ENCODE peak calls at places on chromosomes 7 and 10, in seven cellular contexts. One of them, this sample, is unnamed.

GRCh38 chr10:14560274-14560673 is 214.4 kb downstream of the FAM107B start:
- DNase-seq in left ventricle myocardium inferior: no peak
- DNase-seq in gastrocnemius medialis: no peak
- DNase-seq in pancreas: no peak
- DNase-seq in cardiac muscle cell: peak; percentile 26
- DNase-seq in ovary: no peak
- DNase-seq in HepG2: no peak
- DNase-seq in this sample: peak; percentile 96

GRCh38 chr10:116774728-116775151 is 32.4 kb upstream of the HSPA12A start:
- DNase-seq in ovary: no peak
- DNase-seq in gastrocnemius medialis: no peak
- DNase-seq in HepG2: no peak
- DNase-seq in pancreas: peak; percentile 17
- DNase-seq in cardiac muscle cell: no peak
- DNase-seq in left ventricle myocardium inferior: no peak
- DNase-seq in this sample: no peak

GRCh38 chr10:65341323-65341922 is 1584.4 kb upstream of the LRRTM3 start:
- DNase-seq in gastrocnemius medialis: no peak
- DNase-seq in HepG2: no peak
- DNase-seq in left ventricle myocardium inferior: no peak
- DNase-seq in pancreas: peak; percentile 13
- DNase-seq in ovary: no peak
- DNase-seq in cardiac muscle cell: no peak
- DNase-seq in this sample: no peak

GRCh38 chr7:106618480-106618879 is 42.5 kb downstream of the CCDC71L start:
- DNase-seq in gastrocnemius medialis: no peak
- DNase-seq in cardiac muscle cell: peak; percentile 57
- DNase-seq in HepG2: no peak
- DNase-seq in pancreas: no peak
- DNase-seq in left ventricle myocardium inferior: no peak
- DNase-seq in ovary: no peak
- DNase-seq in this sample: no peak

GRCh38 chr10:17023386-17024298 is 106.0 kb downstream of the CUBN start:
- DNase-seq in HepG2: peak; percentile 48
- DNase-seq in left ventricle myocardium inferior: no peak
- DNase-seq in pancreas: no peak
- DNase-seq in gastrocnemius medialis: peak; percentile 51
- DNase-seq in ovary: no peak
- DNase-seq in cardiac muscle cell: peak; percentile 56
- DNase-seq in this sample: peak; percentile 58

GRCh38 chr7:66421830-66422229 is 206.9 kb upstream of the KCTD7 start:
- DNase-seq in pancreas: no peak
- DNase-seq in ovary: no peak
- DNase-seq in HepG2: no peak
- DNase-seq in left ventricle myocardium inferior: no peak
- DNase-seq in gastrocnemius medialis: no peak
- DNase-seq in cardiac muscle cell: peak; percentile 8
- DNase-seq in this sample: no peak

GRCh38 chr10:60299961-60300883 is 89.5 kb downstream of the ANK3 start:
- DNase-seq in cardiac muscle cell: peak; percentile 81
- DNase-seq in ovary: no peak
- DNase-seq in pancreas: no peak
- DNase-seq in gastrocnemius medialis: no peak
- DNase-seq in HepG2: no peak
- DNase-seq in left ventricle myocardium inferior: peak; percentile 34
- DNase-seq in this sample: no peak

GRCh38 chr7:65006094-65006992 is at the start of gene ERV3-1:
- DNase-seq in left ventricle myocardium inferior: peak; percentile 95
- DNase-seq in HepG2: peak; percentile 97
- DNase-seq in pancreas: peak; percentile 94
- DNase-seq in cardiac muscle cell: peak; percentile 96
- DNase-seq in gastrocnemius medialis: peak; percentile 95
- DNase-seq in ovary: peak; percentile 93
- DNase-seq in this sample: peak; percentile 66

GRCh38 chr10:34286136-34286739 is 528.9 kb downstream of the PARD3 start:
- DNase-seq in HepG2: no peak
- DNase-seq in ovary: no peak
- DNase-seq in left ventricle myocardium inferior: no peak
- DNase-seq in gastrocnemius medialis: peak; percentile 30
- DNase-seq in pancreas: no peak
- DNase-seq in cardiac muscle cell: no peak
- DNase-seq in this sample: no peak

GRCh38 chr10:23364378-23364777 is 19.8 kb upstream of the C10orf67 start:
- DNase-seq in cardiac muscle cell: no peak
- DNase-seq in ovary: no peak
- DNase-seq in gastrocnemius medialis: no peak
- DNase-seq in HepG2: no peak
- DNase-seq in left ventricle myocardium inferior: no peak
- DNase-seq in pancreas: no peak
- DNase-seq in this sample: no peak

GRCh38 chr10:504131-504611 is 185.3 kb downstream of the DIP2C start:
- DNase-seq in HepG2: no peak
- DNase-seq in ovary: peak; percentile 10
- DNase-seq in left ventricle myocardium inferior: no peak
- DNase-seq in gastrocnemius medialis: no peak
- DNase-seq in cardiac muscle cell: no peak
- DNase-seq in pancreas: no peak
- DNase-seq in this sample: no peak

GRCh38 chr10:133196221-133196920 is 33.6 kb upstream of the UTF1 start:
- DNase-seq in HepG2: no peak
- DNase-seq in ovary: no peak
- DNase-seq in gastrocnemius medialis: no peak
- DNase-seq in left ventricle myocardium inferior: no peak
- DNase-seq in cardiac muscle cell: no peak
- DNase-seq in pancreas: no peak
- DNase-seq in this sample: no peak

GRCh38 chr10:133195096-133195495 is 34.9 kb upstream of the UTF1 start:
- DNase-seq in pancreas: no peak
- DNase-seq in gastrocnemius medialis: no peak
- DNase-seq in ovary: peak; percentile 20
- DNase-seq in cardiac muscle cell: no peak
- DNase-seq in HepG2: no peak
- DNase-seq in left ventricle myocardium inferior: no peak
- DNase-seq in this sample: no peak

GRCh38 chr10:133197786-133198185 is 32.2 kb upstream of the UTF1 start:
- DNase-seq in pancreas: no peak
- DNase-seq in HepG2: no peak
- DNase-seq in gastrocnemius medialis: no peak
- DNase-seq in cardiac muscle cell: no peak
- DNase-seq in left ventricle myocardium inferior: no peak
- DNase-seq in ovary: no peak
- DNase-seq in this sample: no peak

GRCh38 chr10:133196936-133197758 is 32.9 kb upstream of the UTF1 start:
- DNase-seq in left ventricle myocardium inferior: no peak
- DNase-seq in pancreas: no peak
- DNase-seq in gastrocnemius medialis: no peak
- DNase-seq in HepG2: no peak
- DNase-seq in cardiac muscle cell: no peak
- DNase-seq in ovary: no peak
- DNase-seq in this sample: no peak

DNA sequence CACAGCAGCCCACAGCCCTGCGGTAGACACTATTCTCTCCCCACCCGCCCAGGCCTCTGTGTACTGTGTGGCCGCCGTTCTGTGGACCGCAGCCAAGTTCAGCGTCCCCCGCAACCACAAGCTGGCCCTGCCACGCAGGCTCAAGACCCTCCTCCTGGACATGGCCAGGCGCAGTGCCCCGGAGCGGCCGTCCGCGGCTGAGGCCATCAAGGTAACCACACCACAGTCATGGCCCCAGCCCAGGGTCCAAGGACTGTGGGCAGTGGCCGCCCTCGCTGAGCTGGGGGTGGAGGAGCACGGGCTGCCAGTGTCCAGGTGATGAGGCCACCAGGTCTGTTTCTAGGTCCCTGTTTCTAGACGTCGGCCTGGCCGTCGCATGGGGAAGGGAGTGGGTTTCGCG is 34.4 kb upstream of the UTF1 start:
- DNase-seq in left ventricle myocardium inferior: no peak
- DNase-seq in gastrocnemius medialis: no peak
- DNase-seq in HepG2: no peak
- DNase-seq in cardiac muscle cell: no peak
- DNase-seq in pancreas: no peak
- DNase-seq in ovary: peak; percentile 33
- DNase-seq in this sample: no peak
- H3K27ac ChIP-seq in left ventricle myocardium inferior: no peak overlapping the region
- H3K27ac ChIP-seq in gastrocnemius medialis: no peak overlapping the region
- H3K27ac ChIP-seq in HepG2: no peak overlapping the region
- H3K27ac ChIP-seq in cardiac muscle cell: no peak overlapping the region
- H3K27ac ChIP-seq in pancreas: no peak overlapping the region
- H3K27ac ChIP-seq in ovary: no peak overlapping the region
- H3K27ac ChIP-seq in this sample: no peak overlapping the region

DNA sequence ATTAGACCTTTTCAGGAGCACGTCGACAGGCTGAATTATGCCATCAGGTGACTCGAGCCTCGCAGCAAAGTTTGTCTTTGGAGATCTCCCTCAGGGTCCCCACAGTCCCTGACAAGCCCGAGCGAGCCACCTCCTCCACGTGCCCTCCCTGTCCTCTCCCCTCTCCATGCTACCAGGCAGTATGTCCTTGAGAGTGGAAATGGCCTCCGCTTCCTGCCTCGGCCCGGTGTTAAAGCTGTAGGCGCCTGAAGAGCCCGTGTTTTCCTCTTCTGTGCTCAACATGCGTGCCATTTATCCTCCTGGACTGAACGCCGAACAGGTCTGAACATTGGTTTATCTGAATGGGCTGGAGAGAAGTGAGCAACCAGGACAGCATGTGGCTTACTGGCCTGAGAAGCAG is 82.6 kb downstream of the GPR26 start:
- DNase-seq in left ventricle myocardium inferior: no peak
- DNase-seq in pancreas: no peak
- DNase-seq in ovary: no peak
- DNase-seq in HepG2: no peak
- DNase-seq in cardiac muscle cell: no peak
- DNase-seq in gastrocnemius medialis: no peak
- DNase-seq in this sample: no peak
- H3K27ac ChIP-seq in left ventricle myocardium inferior: no peak overlapping the region
- H3K27ac ChIP-seq in pancreas: no peak overlapping the region
- H3K27ac ChIP-seq in ovary: no peak overlapping the region
- H3K27ac ChIP-seq in HepG2: no peak overlapping the region
- H3K27ac ChIP-seq in cardiac muscle cell: no peak overlapping the region
- H3K27ac ChIP-seq in gastrocnemius medialis: no peak overlapping the region
- H3K27ac ChIP-seq in this sample: no peak overlapping the region

DNA sequence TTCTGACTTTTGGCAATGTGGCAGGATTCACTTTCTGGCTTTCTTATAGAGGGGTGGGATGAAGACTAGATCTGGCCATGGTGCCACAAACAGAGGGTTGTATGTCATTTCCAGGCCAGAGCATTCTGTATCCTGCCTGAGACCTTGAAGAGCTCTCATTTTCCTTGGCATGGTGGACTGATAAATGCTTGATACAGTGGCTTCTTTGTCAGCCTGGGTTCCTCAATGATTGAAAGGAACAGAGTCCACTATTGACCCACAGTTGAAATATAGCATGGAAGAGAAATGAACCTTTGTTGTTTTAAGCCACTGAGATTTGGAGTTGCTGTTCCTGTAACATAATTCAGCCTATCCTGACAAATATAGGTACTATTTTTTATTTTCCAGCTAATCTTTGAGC is 462.7 kb downstream of the SUGCT start:
- DNase-seq in gastrocnemius medialis: no peak
- DNase-seq in cardiac muscle cell: no peak
- DNase-seq in pancreas: no peak
- DNase-seq in ovary: no peak
- DNase-seq in left ventricle myocardium inferior: no peak
- DNase-seq in HepG2: peak; percentile 81
- DNase-seq in this sample: no peak
- H3K27ac ChIP-seq in gastrocnemius medialis: no peak overlapping the region
- H3K27ac ChIP-seq in cardiac muscle cell: no peak overlapping the region
- H3K27ac ChIP-seq in pancreas: no peak overlapping the region
- H3K27ac ChIP-seq in ovary: no peak overlapping the region
- H3K27ac ChIP-seq in left ventricle myocardium inferior: no peak overlapping the region
- H3K27ac ChIP-seq in HepG2: peak overlapping the region; percentile 72
- H3K27ac ChIP-seq in this sample: no peak overlapping the region

DNA sequence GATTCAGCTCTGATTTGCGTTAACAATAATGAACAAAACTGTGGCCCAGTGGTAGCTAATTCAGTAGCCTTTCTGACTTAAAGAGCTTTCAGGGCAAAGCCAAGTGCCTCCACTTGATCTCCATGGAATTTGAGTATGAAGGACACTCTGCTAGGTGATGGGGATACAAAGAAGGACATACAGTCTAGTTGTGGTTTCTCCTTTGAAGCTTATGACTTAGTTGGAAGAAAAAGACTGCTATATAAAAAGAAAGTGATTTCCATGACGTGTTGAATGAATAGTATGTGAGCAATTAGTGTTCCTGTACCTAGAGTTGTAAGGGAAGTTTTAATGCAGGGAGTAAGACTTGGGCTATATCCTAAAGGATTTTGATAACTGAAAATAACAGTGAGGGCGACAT is 8.3 kb downstream of the PDCD4 start:
- DNase-seq in cardiac muscle cell: peak; percentile 52
- DNase-seq in pancreas: no peak
- DNase-seq in ovary: no peak
- DNase-seq in left ventricle myocardium inferior: no peak
- DNase-seq in HepG2: no peak
- DNase-seq in gastrocnemius medialis: no peak
- DNase-seq in this sample: no peak
- H3K27ac ChIP-seq in cardiac muscle cell: peak overlapping the region; percentile 26
- H3K27ac ChIP-seq in pancreas: peak overlapping the region; percentile 100
- H3K27ac ChIP-seq in ovary: no peak overlapping the region
- H3K27ac ChIP-seq in left ventricle myocardium inferior: peak overlapping the region; percentile 75
- H3K27ac ChIP-seq in HepG2: no peak overlapping the region
- H3K27ac ChIP-seq in gastrocnemius medialis: no peak overlapping the region
- H3K27ac ChIP-seq in this sample: no peak overlapping the region